ENCODE peak calls at places on chromosomes 4 and X, in ten cellular contexts. F is body of pancreas; Z is H54; B is MCF 10A; Y is RCC 7860; S is progenitor cell of endocrine pancreas; R is NCI-H2081; O is ureter; X is nephron progenitor cell; J is stimulated activated naive CD4-positive, alpha-beta T cell. M is an unnamed sample.

GRCh38 chrX:14920196-14920595 is 47.0 kb downstream of the MOSPD2 start:
- DNase-seq in F (no peak), Z (no peak), B (no peak), Y (no peak), S (no peak), R (no peak), O (no peak), X (no peak), J (no peak), M (no peak)

GRCh38 chr4:119659576-119659975 is 31.0 kb upstream of the PDE5A start:
- DNase-seq in F (no peak), Z (no peak), B (no peak), Y (no peak), S (no peak), R (no peak), O (no peak), X (no peak), J (no peak), M (no peak)

GRCh38 chr4:51884055-51884454 is 41.1 kb downstream of the DCUN1D4 start:
- DNase-seq in F (no peak), Z (no peak), B (no peak), Y (no peak), S (no peak), R (no peak), O (no peak), X (no peak), J (no peak), M (no peak)

GRCh38 chrX:54494970-54495813 is 842 bp downstream of the FGD1 start:
- DNase-seq in F (peak), Z (no peak), B (peak), Y (no peak), S (peak), R (no peak), O (no peak), X (peak), J (peak), M (no peak)

GRCh38 chrX:13699183-13699826 is 10.4 kb downstream of the RAB9A start:
- DNase-seq in F (peak), Z (no peak), B (peak), Y (no peak), S (no peak), R (no peak), O (no peak), X (no peak), J (no peak), M (no peak)

GRCh38 chr4:15811703-15812325 is 33.7 kb downstream of the CD38 start:
- DNase-seq in F (no peak), Z (no peak), B (no peak), Y (no peak), S (no peak), R (no peak), O (no peak), X (no peak), J (no peak), M (no peak)

GRCh38 chr4:56937262-56937661 is 29.6 kb downstream of the REST start:
- DNase-seq in F (no peak), Z (peak), B (peak), Y (peak), S (no peak), R (no peak), O (no peak), X (no peak), J (no peak), M (no peak)

GRCh38 chrX:19613645-19614323 is 98.5 kb upstream of the MAP3K15 start:
- DNase-seq in F (no peak), Z (no peak), B (peak), Y (no peak), S (no peak), R (no peak), O (no peak), X (no peak), J (no peak), M (no peak)

GRCh38 chr4:111639120-111639519 is 506.1 kb upstream of the FAM241A start:
- DNase-seq in F (no peak), Z (no peak), B (peak), Y (no peak), S (no peak), R (no peak), O (no peak), X (no peak), J (no peak), M (no peak)

GRCh38 chrX:37906357-37906756 is 59.0 kb upstream of the DYNLT3 start:
- DNase-seq in F (no peak), Z (no peak), B (no peak), Y (no peak), S (no peak), R (no peak), O (no peak), X (no peak), J (no peak), M (no peak)

GRCh38 chrX:20205927-20206708 is 60.6 kb downstream of the RPS6KA3 start:
- DNase-seq in F (no peak), Z (no peak), B (no peak), Y (no peak), S (no peak), R (no peak), O (no peak), X (no peak), J (no peak), M (no peak)

GRCh38 chr4:171025776-171026175 is 787.4 kb upstream of the GALNTL6 start:
- DNase-seq in F (no peak), Z (no peak), B (peak), Y (peak), S (no peak), R (no peak), O (no peak), X (no peak), J (no peak), M (no peak)

GRCh38 chr4:6348408-6348807 is 78.8 kb downstream of the WFS1 start:
- DNase-seq in F (no peak), Z (no peak), B (no peak), Y (no peak), S (no peak), R (no peak), O (no peak), X (no peak), J (no peak), M (no peak)

GRCh38 chr4:137614491-137614890 is 82.2 kb upstream of the PCDH18 start:
- DNase-seq in F (no peak), Z (no peak), B (no peak), Y (no peak), S (no peak), R (no peak), O (no peak), X (no peak), J (no peak), M (no peak)

GRCh38 chr4:88341227-88342192 is 37.1 kb upstream of the HERC6 start:
- DNase-seq in F (peak), Z (peak), B (peak), Y (peak), S (no peak), R (no peak), O (no peak), X (no peak), J (no peak), M (no peak)

GRCh38 chrX:14026121-14026520 is 3.6 kb downstream of the GEMIN8 start:
- DNase-seq in F (no peak), Z (no peak), B (no peak), Y (no peak), S (no peak), R (no peak), O (no peak), X (no peak), J (no peak), M (peak)

GRCh38 chrX:10111364-10112148 is 45.2 kb upstream of the CLCN4 start:
- DNase-seq in F (no peak), Z (no peak), B (no peak), Y (no peak), S (no peak), R (no peak), O (no peak), X (no peak), J (peak), M (no peak)

GRCh38 chrX:131752493-131753198 is 208.8 kb downstream of the OR13H1 start:
- DNase-seq in F (peak), Z (no peak), B (peak), Y (no peak), S (no peak), R (peak), O (peak), X (no peak), J (peak), M (no peak)

GRCh38 chrX:115972717-115973116 is 197.8 kb upstream of the AGTR2 start:
- DNase-seq in F (no peak), Z (no peak), B (no peak), Y (no peak), S (no peak), R (no peak), O (no peak), X (no peak), J (no peak), M (no peak)

GRCh38 chr4:109296545-109296944 is 5.9 kb downstream of the COL25A1 start:
- DNase-seq in F (no peak), Z (no peak), B (peak), Y (no peak), S (no peak), R (no peak), O (no peak), X (no peak), J (no peak), M (no peak)

GRCh38 chrX:32708542-32708941 is 502.8 kb downstream of the DMD start:
- DNase-seq in F (no peak), Z (no peak), B (no peak), Y (no peak), S (no peak), R (no peak), O (no peak), X (no peak), J (no peak), M (no peak)

GRCh38 chrX:153611298-153612095 is 12.6 kb upstream of the CCNQ start:
- DNase-seq in F (no peak), Z (no peak), B (no peak), Y (no peak), S (no peak), R (no peak), O (no peak), X (no peak), J (no peak), M (no peak)

GRCh38 chrX:132948648-132949260 is 9.7 kb downstream of the HS6ST2 start:
- DNase-seq in F (peak), Z (no peak), B (peak), Y (no peak), S (no peak), R (no peak), O (no peak), X (peak), J (no peak), M (no peak)

GRCh38 chr4:74531952-74532794 is 87.2 kb downstream of the AREG start:
- DNase-seq in F (no peak), Z (peak), B (peak), Y (peak), S (no peak), R (no peak), O (no peak), X (no peak), J (peak), M (no peak)

GRCh38 chr4:96993528-96993927 is 1149.7 kb downstream of the STPG2 start:
- DNase-seq in F (no peak), Z (no peak), B (no peak), Y (no peak), S (no peak), R (no peak), O (no peak), X (no peak), J (no peak), M (no peak)

GRCh38 chr4:42371306-42372063 is 25.8 kb upstream of the SHISA3 start:
- DNase-seq in F (peak), Z (peak), B (peak), Y (peak), S (no peak), R (no peak), O (no peak), X (no peak), J (no peak), M (no peak)

GRCh38 chr4:40682298-40683101 is 52.8 kb upstream of the RBM47 start:
- DNase-seq in F (peak), Z (no peak), B (no peak), Y (no peak), S (no peak), R (no peak), O (no peak), X (no peak), J (no peak), M (no peak)

M was measured in hypothalamus.